ENCODE peak calls at places on chromosomes 6 and 20, in eight cellular contexts. One of them, this sample, is unnamed.

GRCh38 chr6:151209071-151209831 is 30.5 kb upstream of the AKAP12 start:
- ATAC-seq in GM12878: no peak
- ATAC-seq in HCT116: peak
- ATAC-seq in HepG2: peak
- ATAC-seq in Panc1: peak
- ATAC-seq in upper lobe of left lung: peak
- ATAC-seq in K562: peak
- ATAC-seq in GM23338: peak
- ATAC-seq in this sample: no peak

GRCh38 chr20:23246682-23247664 is 103.6 kb upstream of the NXT1 start:
- ATAC-seq in GM12878: peak
- ATAC-seq in HCT116: no peak
- ATAC-seq in HepG2: no peak
- ATAC-seq in Panc1: no peak
- ATAC-seq in upper lobe of left lung: peak
- ATAC-seq in K562: no peak
- ATAC-seq in GM23338: no peak
- ATAC-seq in this sample: peak

GRCh38 chr20:62025832-62026563 is 39.7 kb downstream of the TAF4 start:
- ATAC-seq in GM12878: no peak
- ATAC-seq in HCT116: no peak
- ATAC-seq in HepG2: peak
- ATAC-seq in Panc1: peak
- ATAC-seq in upper lobe of left lung: peak
- ATAC-seq in K562: peak
- ATAC-seq in GM23338: peak
- ATAC-seq in this sample: peak

GRCh38 chr6:125598422-125598821 is 151.0 kb upstream of the HEY2 start:
- ATAC-seq in GM12878: peak
- ATAC-seq in HCT116: no peak
- ATAC-seq in HepG2: no peak
- ATAC-seq in Panc1: peak
- ATAC-seq in upper lobe of left lung: peak
- ATAC-seq in K562: peak
- ATAC-seq in GM23338: no peak
- ATAC-seq in this sample: peak

GRCh38 chr6:21739241-21739640 is 145.7 kb downstream of the SOX4 start:
- ATAC-seq in GM12878: no peak
- ATAC-seq in HCT116: no peak
- ATAC-seq in HepG2: no peak
- ATAC-seq in Panc1: no peak
- ATAC-seq in upper lobe of left lung: no peak
- ATAC-seq in K562: no peak
- ATAC-seq in GM23338: no peak
- ATAC-seq in this sample: no peak

GRCh38 chr20:3000852-3001523 is 42.4 kb upstream of the GNRH2 start:
- ATAC-seq in GM12878: peak
- ATAC-seq in HCT116: peak
- ATAC-seq in HepG2: no peak
- ATAC-seq in Panc1: no peak
- ATAC-seq in upper lobe of left lung: peak
- ATAC-seq in K562: peak
- ATAC-seq in GM23338: peak
- ATAC-seq in this sample: peak

GRCh38 chr20:9353180-9353915 is 161.0 kb upstream of the LAMP5 start:
- ATAC-seq in GM12878: no peak
- ATAC-seq in HCT116: no peak
- ATAC-seq in HepG2: no peak
- ATAC-seq in Panc1: no peak
- ATAC-seq in upper lobe of left lung: no peak
- ATAC-seq in K562: no peak
- ATAC-seq in GM23338: no peak
- ATAC-seq in this sample: no peak

GRCh38 chr20:8933391-8933807 is 135.5 kb upstream of the PLCB4 start:
- ATAC-seq in GM12878: no peak
- ATAC-seq in HCT116: no peak
- ATAC-seq in HepG2: no peak
- ATAC-seq in Panc1: no peak
- ATAC-seq in upper lobe of left lung: peak
- ATAC-seq in K562: no peak
- ATAC-seq in GM23338: peak
- ATAC-seq in this sample: peak

DNA sequence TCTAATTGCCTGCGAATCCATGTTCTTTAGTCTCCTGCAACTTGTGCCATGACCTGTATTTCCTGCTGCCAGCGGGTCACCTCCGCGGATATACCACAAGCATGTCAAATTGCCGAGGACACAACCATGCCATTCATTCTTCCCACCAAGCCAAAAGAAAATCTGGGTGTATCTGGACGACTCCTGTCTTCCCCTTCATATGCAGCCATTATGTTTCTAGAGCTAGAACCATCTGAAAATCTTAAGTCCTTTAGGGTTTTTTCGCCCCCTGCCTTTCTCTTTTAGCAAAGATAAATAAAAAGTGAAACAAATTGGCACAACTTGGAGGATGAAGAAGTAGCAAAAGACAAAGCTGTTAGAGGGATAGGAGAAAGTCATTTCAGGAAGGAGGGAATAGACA is 242.6 kb downstream of the ARID1B start:
- ATAC-seq in GM12878: no peak
- ATAC-seq in HCT116: no peak
- ATAC-seq in HepG2: no peak
- ATAC-seq in Panc1: no peak
- ATAC-seq in upper lobe of left lung: no peak
- ATAC-seq in K562: no peak
- ATAC-seq in GM23338: no peak
- ATAC-seq in this sample: no peak
- H3K4me3 ChIP-seq in GM12878: peak
- H3K4me3 ChIP-seq in HCT116: no peak
- H3K4me3 ChIP-seq in HepG2: no peak
- H3K4me3 ChIP-seq in Panc1: peak
- H3K4me3 ChIP-seq in upper lobe of left lung: no peak
- H3K4me3 ChIP-seq in K562: no peak
- H3K4me3 ChIP-seq in GM23338: no peak
- H3K4me3 ChIP-seq in this sample: no peak

GRCh38 chr20:52103911-52104545 is 87.6 kb downstream of the ZFP64 start:
- ATAC-seq in GM12878: no peak
- ATAC-seq in HCT116: no peak
- ATAC-seq in HepG2: no peak
- ATAC-seq in Panc1: no peak
- ATAC-seq in upper lobe of left lung: peak
- ATAC-seq in K562: no peak
- ATAC-seq in GM23338: peak
- ATAC-seq in this sample: no peak

GRCh38 chr20:52105573-52106422 is 85.8 kb downstream of the ZFP64 start:
- ATAC-seq in GM12878: no peak
- ATAC-seq in HCT116: no peak
- ATAC-seq in HepG2: no peak
- ATAC-seq in Panc1: no peak
- ATAC-seq in upper lobe of left lung: no peak
- ATAC-seq in K562: no peak
- ATAC-seq in GM23338: peak
- ATAC-seq in this sample: no peak

GRCh38 chr20:52104546-52105044 is 87.0 kb downstream of the ZFP64 start:
- ATAC-seq in GM12878: no peak
- ATAC-seq in HCT116: no peak
- ATAC-seq in HepG2: no peak
- ATAC-seq in Panc1: no peak
- ATAC-seq in upper lobe of left lung: peak
- ATAC-seq in K562: no peak
- ATAC-seq in GM23338: peak
- ATAC-seq in this sample: no peak

GRCh38 chr20:52103469-52103910 is 88.1 kb downstream of the ZFP64 start:
- ATAC-seq in GM12878: no peak
- ATAC-seq in HCT116: no peak
- ATAC-seq in HepG2: no peak
- ATAC-seq in Panc1: no peak
- ATAC-seq in upper lobe of left lung: peak
- ATAC-seq in K562: peak
- ATAC-seq in GM23338: peak
- ATAC-seq in this sample: no peak

DNA sequence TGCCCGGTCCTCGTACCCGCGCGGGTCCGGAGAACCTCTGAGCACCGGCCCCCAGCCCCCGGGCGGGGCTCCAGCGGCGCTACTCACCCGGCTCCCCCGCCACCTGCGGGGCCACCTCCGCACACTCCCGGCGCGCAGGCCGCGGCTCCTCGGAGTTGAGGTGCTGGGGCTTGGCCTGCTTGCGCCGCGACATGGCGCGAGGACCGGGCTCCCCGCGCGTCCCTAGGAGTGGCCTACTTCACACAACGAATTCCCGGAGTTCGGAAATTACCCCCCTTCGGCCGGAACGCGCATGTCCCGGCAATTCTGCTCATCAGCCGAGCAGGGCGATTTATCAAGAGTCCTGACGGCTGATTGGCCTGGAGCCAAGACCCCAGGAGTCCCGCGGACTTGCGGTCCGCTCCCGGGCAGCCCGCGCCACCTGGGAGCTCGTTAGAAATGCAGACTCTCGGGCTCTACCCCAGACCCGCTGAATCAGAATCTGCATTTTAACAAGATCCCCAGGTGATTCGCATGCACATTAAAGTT is 86.5 kb downstream of the ZFP64 start:
- ATAC-seq in GM12878: no peak
- ATAC-seq in HCT116: no peak
- ATAC-seq in HepG2: no peak
- ATAC-seq in Panc1: no peak
- ATAC-seq in upper lobe of left lung: peak
- ATAC-seq in K562: no peak
- ATAC-seq in GM23338: peak
- ATAC-seq in this sample: no peak
- TF ChIP-seq POLR2AphosphoS5 in GM12878: no peak
- TF ChIP-seq POLR2AphosphoS5 in HCT116: no peak
- TF ChIP-seq POLR2AphosphoS5 in HepG2: no peak
- TF ChIP-seq POLR2AphosphoS5 in Panc1: no peak
- TF ChIP-seq POLR2AphosphoS5 in upper lobe of left lung: no peak
- TF ChIP-seq POLR2AphosphoS5 in K562: no peak
- TF ChIP-seq POLR2AphosphoS5 in GM23338: no peak
- TF ChIP-seq POLR2AphosphoS5 in this sample: no peak

GRCh38 chr6:35027807-35028206 is 113.3 kb downstream of the TCP11 start:
- ATAC-seq in GM12878: no peak
- ATAC-seq in HCT116: no peak
- ATAC-seq in HepG2: no peak
- ATAC-seq in Panc1: no peak
- ATAC-seq in upper lobe of left lung: no peak
- ATAC-seq in K562: no peak
- ATAC-seq in GM23338: no peak
- ATAC-seq in this sample: no peak
- H3K27ac ChIP-seq in GM12878: no peak
- H3K27ac ChIP-seq in HCT116: no peak
- H3K27ac ChIP-seq in HepG2: no peak
- H3K27ac ChIP-seq in Panc1: no peak
- H3K27ac ChIP-seq in upper lobe of left lung: no peak
- H3K27ac ChIP-seq in K562: no peak
- H3K27ac ChIP-seq in GM23338: no peak
- H3K27ac ChIP-seq in this sample: peak

GRCh38 chr6:1607557-1608221 is 2.0 kb upstream of the FOXC1 start:
- ATAC-seq in GM12878: no peak
- ATAC-seq in HCT116: no peak
- ATAC-seq in HepG2: no peak
- ATAC-seq in Panc1: no peak
- ATAC-seq in upper lobe of left lung: no peak
- ATAC-seq in K562: no peak
- ATAC-seq in GM23338: peak
- ATAC-seq in this sample: no peak

GRCh38 chr6:1605822-1606532 is 3.7 kb upstream of the FOXC1 start:
- ATAC-seq in GM12878: no peak
- ATAC-seq in HCT116: no peak
- ATAC-seq in HepG2: no peak
- ATAC-seq in Panc1: no peak
- ATAC-seq in upper lobe of left lung: no peak
- ATAC-seq in K562: no peak
- ATAC-seq in GM23338: no peak
- ATAC-seq in this sample: no peak

GRCh38 chr6:1606533-1607235 is 3.0 kb upstream of the FOXC1 start:
- ATAC-seq in GM12878: no peak
- ATAC-seq in HCT116: no peak
- ATAC-seq in HepG2: no peak
- ATAC-seq in Panc1: no peak
- ATAC-seq in upper lobe of left lung: no peak
- ATAC-seq in K562: no peak
- ATAC-seq in GM23338: peak
- ATAC-seq in this sample: no peak

GRCh38 chr6:1608222-1608975 is 1.3 kb upstream of the FOXC1 start:
- ATAC-seq in GM12878: no peak
- ATAC-seq in HCT116: no peak
- ATAC-seq in HepG2: no peak
- ATAC-seq in Panc1: no peak
- ATAC-seq in upper lobe of left lung: no peak
- ATAC-seq in K562: no peak
- ATAC-seq in GM23338: no peak
- ATAC-seq in this sample: no peak

DNA sequence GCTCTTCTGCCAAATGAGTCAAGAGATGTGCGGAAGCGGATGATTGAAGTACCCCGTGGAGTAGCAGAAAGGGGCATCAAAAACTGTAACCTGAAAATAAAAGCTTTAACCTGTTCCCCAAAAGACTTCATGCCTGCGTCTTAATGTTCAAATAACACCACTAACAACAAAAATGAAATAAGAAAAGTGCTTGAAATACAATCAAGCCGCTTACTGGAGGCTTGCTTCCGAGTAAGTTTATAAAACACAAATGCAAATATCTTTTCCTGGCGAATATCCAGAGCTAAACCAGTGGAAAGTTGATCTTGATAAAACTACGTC is 2.5 kb upstream of the FOXC1 start:
- ATAC-seq in GM12878: no peak
- ATAC-seq in HCT116: no peak
- ATAC-seq in HepG2: no peak
- ATAC-seq in Panc1: no peak
- ATAC-seq in upper lobe of left lung: no peak
- ATAC-seq in K562: no peak
- ATAC-seq in GM23338: no peak
- ATAC-seq in this sample: no peak
- H3K4me3 ChIP-seq in GM12878: peak
- H3K4me3 ChIP-seq in HCT116: no peak
- H3K4me3 ChIP-seq in HepG2: peak
- H3K4me3 ChIP-seq in Panc1: no peak
- H3K4me3 ChIP-seq in upper lobe of left lung: no peak
- H3K4me3 ChIP-seq in K562: no peak
- H3K4me3 ChIP-seq in GM23338: peak
- H3K4me3 ChIP-seq in this sample: no peak

DNA sequence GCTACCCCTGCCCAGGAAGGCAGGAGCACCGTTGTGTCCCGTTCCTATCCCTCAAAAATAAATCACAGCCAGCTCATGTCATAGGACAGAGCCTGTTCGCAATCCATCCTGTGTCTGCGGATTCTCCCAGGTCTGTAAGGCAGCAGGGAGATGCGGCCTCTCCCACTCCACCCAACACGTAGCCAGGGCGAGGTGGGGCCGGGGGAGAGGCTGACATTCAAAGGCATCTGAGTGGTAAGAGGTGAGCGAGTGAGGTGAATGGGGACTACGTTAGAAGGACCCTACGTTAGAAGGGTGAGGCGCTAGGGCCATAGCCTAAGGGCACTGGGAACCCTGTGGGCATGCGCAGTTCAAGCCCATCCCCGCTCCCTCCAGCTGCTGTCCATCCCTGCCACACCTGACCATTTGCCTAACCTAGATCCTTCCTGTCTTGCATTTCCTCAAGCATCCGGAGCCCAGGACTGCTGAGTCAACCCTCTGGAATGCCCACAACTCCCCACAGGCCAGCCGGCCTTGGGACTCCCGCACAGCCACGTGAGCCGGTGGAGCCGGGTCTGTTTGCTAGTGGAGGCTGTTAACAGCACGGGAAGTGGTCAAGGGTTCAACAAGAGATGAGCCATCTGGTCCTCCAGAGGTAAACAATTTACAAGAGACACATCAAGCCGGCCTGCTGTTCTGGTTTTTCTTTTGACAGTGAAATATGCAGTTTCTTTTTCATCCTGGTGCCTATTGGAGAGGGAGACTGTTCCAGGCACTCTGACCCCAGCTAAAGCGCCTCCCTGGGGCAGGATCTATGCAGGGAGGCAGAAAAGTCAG is 45.9 kb downstream of the RIPOR3 start:
- ATAC-seq in GM12878: no peak
- ATAC-seq in HCT116: peak
- ATAC-seq in HepG2: peak
- ATAC-seq in Panc1: peak
- ATAC-seq in upper lobe of left lung: peak
- ATAC-seq in K562: peak
- ATAC-seq in GM23338: peak
- ATAC-seq in this sample: peak
- TF ChIP-seq POLR2AphosphoS5 in GM12878: no peak
- TF ChIP-seq POLR2AphosphoS5 in HCT116: peak
- TF ChIP-seq POLR2AphosphoS5 in HepG2: no peak
- TF ChIP-seq POLR2AphosphoS5 in Panc1: peak
- TF ChIP-seq POLR2AphosphoS5 in upper lobe of left lung: peak
- TF ChIP-seq POLR2AphosphoS5 in K562: no peak
- TF ChIP-seq POLR2AphosphoS5 in GM23338: no peak
- TF ChIP-seq POLR2AphosphoS5 in this sample: peak